ENCODE peak calls at places on chromosomes 3 and 15, in six cellular contexts. One of them, this sample, is unnamed.

GRCh38 chr3:9397911-9398714 is 698 bp downstream of the SETD5 start:
- DNase-seq in iPS DF 6.9: no peak
- DNase-seq in fibroblast of the aortic adventitia: peak; percentile 57
- DNase-seq in cardiac muscle cell: peak; percentile 54
- DNase-seq in AG04449: no peak
- DNase-seq in heart left ventricle: peak; percentile 60
- DNase-seq in this sample: no peak

GRCh38 chr15:34043391-34043790 is 4.4 kb upstream of the AVEN start:
- DNase-seq in iPS DF 6.9: no peak
- DNase-seq in fibroblast of the aortic adventitia: no peak
- DNase-seq in cardiac muscle cell: peak; percentile 40
- DNase-seq in AG04449: no peak
- DNase-seq in heart left ventricle: no peak
- DNase-seq in this sample: no peak

GRCh38 chr15:75785771-75786563 is 57.3 kb upstream of the UBE2Q2 start:
- DNase-seq in iPS DF 6.9: no peak
- DNase-seq in fibroblast of the aortic adventitia: no peak
- DNase-seq in cardiac muscle cell: peak; percentile 21
- DNase-seq in AG04449: no peak
- DNase-seq in heart left ventricle: no peak
- DNase-seq in this sample: no peak

GRCh38 chr3:135966349-135966695 is 794 bp downstream of the PPP2R3A start:
- DNase-seq in iPS DF 6.9: no peak
- DNase-seq in fibroblast of the aortic adventitia: peak; percentile 45
- DNase-seq in cardiac muscle cell: peak; percentile 54
- DNase-seq in AG04449: no peak
- DNase-seq in heart left ventricle: no peak
- DNase-seq in this sample: no peak

GRCh38 chr3:119580148-119580760 is 962 bp downstream of the ADPRH start:
- DNase-seq in iPS DF 6.9: no peak
- DNase-seq in fibroblast of the aortic adventitia: no peak
- DNase-seq in cardiac muscle cell: peak; percentile 58
- DNase-seq in AG04449: no peak
- DNase-seq in heart left ventricle: no peak
- DNase-seq in this sample: no peak

GRCh38 chr3:179954226-179954870 is 82.4 kb downstream of the PEX5L start:
- DNase-seq in iPS DF 6.9: no peak
- DNase-seq in fibroblast of the aortic adventitia: no peak
- DNase-seq in cardiac muscle cell: no peak
- DNase-seq in AG04449: no peak
- DNase-seq in heart left ventricle: no peak
- DNase-seq in this sample: no peak

GRCh38 chr3:30356901-30357753 is 249.3 kb upstream of the TGFBR2 start:
- DNase-seq in iPS DF 6.9: no peak
- DNase-seq in fibroblast of the aortic adventitia: no peak
- DNase-seq in cardiac muscle cell: no peak
- DNase-seq in AG04449: no peak
- DNase-seq in heart left ventricle: no peak
- DNase-seq in this sample: no peak

GRCh38 chr15:52760562-52760961 is 29.6 kb downstream of the ONECUT1 start:
- DNase-seq in iPS DF 6.9: no peak
- DNase-seq in fibroblast of the aortic adventitia: no peak
- DNase-seq in cardiac muscle cell: no peak
- DNase-seq in AG04449: no peak
- DNase-seq in heart left ventricle: no peak
- DNase-seq in this sample: no peak

GRCh38 chr3:45498532-45498931 is 96.0 kb upstream of the LIMD1 start:
- DNase-seq in iPS DF 6.9: no peak
- DNase-seq in fibroblast of the aortic adventitia: no peak
- DNase-seq in cardiac muscle cell: no peak
- DNase-seq in AG04449: no peak
- DNase-seq in heart left ventricle: no peak
- DNase-seq in this sample: no peak

GRCh38 chr3:101414121-101414520 is 93.7 kb upstream of the IMPG2 start:
- DNase-seq in iPS DF 6.9: no peak
- DNase-seq in fibroblast of the aortic adventitia: no peak
- DNase-seq in cardiac muscle cell: no peak
- DNase-seq in AG04449: no peak
- DNase-seq in heart left ventricle: no peak
- DNase-seq in this sample: no peak

GRCh38 chr3:12117473-12117872 is 41.2 kb downstream of the TIMP4 start:
- DNase-seq in iPS DF 6.9: no peak
- DNase-seq in fibroblast of the aortic adventitia: no peak
- DNase-seq in cardiac muscle cell: no peak
- DNase-seq in AG04449: no peak
- DNase-seq in heart left ventricle: no peak
- DNase-seq in this sample: no peak

GRCh38 chr3:133928903-133929607 is 33.4 kb upstream of the RAB6B start:
- DNase-seq in iPS DF 6.9: no peak
- DNase-seq in fibroblast of the aortic adventitia: no peak
- DNase-seq in cardiac muscle cell: no peak
- DNase-seq in AG04449: no peak
- DNase-seq in heart left ventricle: no peak
- DNase-seq in this sample: no peak

GRCh38 chr15:85711590-85712192 is 83.0 kb downstream of the KLHL25 start:
- DNase-seq in iPS DF 6.9: no peak
- DNase-seq in fibroblast of the aortic adventitia: peak; percentile 22
- DNase-seq in cardiac muscle cell: no peak
- DNase-seq in AG04449: no peak
- DNase-seq in heart left ventricle: no peak
- DNase-seq in this sample: no peak

GRCh38 chr3:146250449-146251382 is at the start of gene PLSCR4:
- DNase-seq in iPS DF 6.9: no peak
- DNase-seq in fibroblast of the aortic adventitia: peak; percentile 88
- DNase-seq in cardiac muscle cell: peak; percentile 97
- DNase-seq in AG04449: no peak
- DNase-seq in heart left ventricle: peak; percentile 91
- DNase-seq in this sample: no peak

GRCh38 chr15:76185716-76186115 is 125.6 kb downstream of the ETFA start:
- DNase-seq in iPS DF 6.9: peak; percentile 61
- DNase-seq in fibroblast of the aortic adventitia: peak; percentile 85
- DNase-seq in cardiac muscle cell: peak; percentile 82
- DNase-seq in AG04449: no peak
- DNase-seq in heart left ventricle: no peak
- DNase-seq in this sample: no peak

GRCh38 chr15:78018445-78018844 is 59.1 kb downstream of the TBC1D2B start:
- DNase-seq in iPS DF 6.9: no peak
- DNase-seq in fibroblast of the aortic adventitia: no peak
- DNase-seq in cardiac muscle cell: no peak
- DNase-seq in AG04449: no peak
- DNase-seq in heart left ventricle: no peak
- DNase-seq in this sample: no peak

GRCh38 chr15:48940508-48940907 is 23.2 kb downstream of the SHC4 start:
- DNase-seq in iPS DF 6.9: no peak
- DNase-seq in fibroblast of the aortic adventitia: peak; percentile 95
- DNase-seq in cardiac muscle cell: peak; percentile 88
- DNase-seq in AG04449: peak; percentile 92
- DNase-seq in heart left ventricle: no peak
- DNase-seq in this sample: peak; percentile 96

GRCh38 chr3:161031134-161031533 is 74.0 kb downstream of the B3GALNT1 start:
- DNase-seq in iPS DF 6.9: no peak
- DNase-seq in fibroblast of the aortic adventitia: no peak
- DNase-seq in cardiac muscle cell: no peak
- DNase-seq in AG04449: no peak
- DNase-seq in heart left ventricle: no peak
- DNase-seq in this sample: no peak

GRCh38 chr3:40120816-40121215 is 188.7 kb upstream of the EIF1B start:
- DNase-seq in iPS DF 6.9: no peak
- DNase-seq in fibroblast of the aortic adventitia: peak; percentile 73
- DNase-seq in cardiac muscle cell: peak; percentile 45
- DNase-seq in AG04449: no peak
- DNase-seq in heart left ventricle: no peak
- DNase-seq in this sample: no peak

GRCh38 chr3:113261996-113262665 is 50.8 kb downstream of the BOC start:
- DNase-seq in iPS DF 6.9: no peak
- DNase-seq in fibroblast of the aortic adventitia: peak; percentile 83
- DNase-seq in cardiac muscle cell: peak; percentile 72
- DNase-seq in AG04449: no peak
- DNase-seq in heart left ventricle: no peak
- DNase-seq in this sample: no peak

GRCh38 chr15:72285402-72285801 is 13.0 kb upstream of the PARP6 start:
- DNase-seq in iPS DF 6.9: no peak
- DNase-seq in fibroblast of the aortic adventitia: no peak
- DNase-seq in cardiac muscle cell: no peak
- DNase-seq in AG04449: no peak
- DNase-seq in heart left ventricle: no peak
- DNase-seq in this sample: no peak

GRCh38 chr15:100869151-100869999 is 10.3 kb upstream of the ALDH1A3 start:
- DNase-seq in iPS DF 6.9: no peak
- DNase-seq in fibroblast of the aortic adventitia: no peak
- DNase-seq in cardiac muscle cell: no peak
- DNase-seq in AG04449: no peak
- DNase-seq in heart left ventricle: no peak
- DNase-seq in this sample: no peak

GRCh38 chr3:155960060-155960459 is 89.6 kb downstream of the GMPS start:
- DNase-seq in iPS DF 6.9: no peak
- DNase-seq in fibroblast of the aortic adventitia: peak; percentile 94
- DNase-seq in cardiac muscle cell: peak; percentile 85
- DNase-seq in AG04449: peak; percentile 23
- DNase-seq in heart left ventricle: no peak
- DNase-seq in this sample: no peak

GRCh38 chr15:93826798-93827197 is 404.6 kb upstream of the MCTP2 start:
- DNase-seq in iPS DF 6.9: no peak
- DNase-seq in fibroblast of the aortic adventitia: no peak
- DNase-seq in cardiac muscle cell: no peak
- DNase-seq in AG04449: no peak
- DNase-seq in heart left ventricle: no peak
- DNase-seq in this sample: no peak

GRCh38 chr3:181250714-181251113 is 261.2 kb upstream of the DNAJC19 start:
- DNase-seq in iPS DF 6.9: no peak
- DNase-seq in fibroblast of the aortic adventitia: no peak
- DNase-seq in cardiac muscle cell: no peak
- DNase-seq in AG04449: no peak
- DNase-seq in heart left ventricle: no peak
- DNase-seq in this sample: no peak

DNA sequence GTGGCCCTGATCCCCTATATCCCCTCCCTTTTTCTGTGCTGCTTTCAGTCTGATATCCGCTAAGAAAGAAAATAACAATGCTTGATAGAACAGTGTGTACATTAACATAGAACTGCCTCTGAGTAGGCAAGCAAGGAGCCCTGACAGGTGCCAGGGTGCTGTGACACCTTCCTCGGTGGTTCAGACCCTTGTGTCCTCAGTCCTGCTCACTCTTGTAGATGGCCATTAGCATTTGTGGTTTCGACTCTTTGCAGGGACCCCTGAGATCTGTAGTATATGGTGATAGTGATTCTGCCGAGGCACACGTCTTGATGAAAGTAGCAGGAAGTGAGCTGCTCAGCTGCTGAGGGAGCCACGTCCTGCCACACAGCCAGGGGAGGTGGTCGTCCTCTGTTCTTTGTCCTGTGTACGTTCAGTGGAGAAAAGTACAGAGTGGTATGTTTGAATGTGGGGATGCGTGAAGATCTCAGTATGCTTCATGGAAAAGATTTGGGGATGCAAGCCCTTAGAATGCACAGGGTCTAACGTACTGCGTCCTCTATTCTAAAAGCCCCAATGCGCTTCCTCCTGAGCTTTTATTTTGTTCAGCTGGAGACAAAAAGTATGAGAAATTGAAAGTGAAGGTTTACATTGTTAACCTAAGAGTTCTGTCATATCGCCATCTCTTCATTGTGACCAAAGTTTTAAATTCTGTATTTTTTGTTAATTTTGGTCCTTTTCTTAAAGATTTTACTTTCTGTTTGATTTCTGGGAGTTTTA is 35.4 kb downstream of the PXYLP1 start:
- DNase-seq in iPS DF 6.9: no peak
- DNase-seq in fibroblast of the aortic adventitia: no peak
- DNase-seq in cardiac muscle cell: no peak
- DNase-seq in AG04449: no peak
- DNase-seq in heart left ventricle: no peak
- DNase-seq in this sample: no peak
- H3K4me3 ChIP-seq in iPS DF 6.9: no peak overlapping the region
- H3K4me3 ChIP-seq in fibroblast of the aortic adventitia: no peak overlapping the region
- H3K4me3 ChIP-seq in cardiac muscle cell: no peak overlapping the region
- H3K4me3 ChIP-seq in AG04449: no peak overlapping the region
- H3K4me3 ChIP-seq in heart left ventricle: peak overlapping the region; percentile 47
- H3K4me3 ChIP-seq in this sample: no peak overlapping the region

DNA sequence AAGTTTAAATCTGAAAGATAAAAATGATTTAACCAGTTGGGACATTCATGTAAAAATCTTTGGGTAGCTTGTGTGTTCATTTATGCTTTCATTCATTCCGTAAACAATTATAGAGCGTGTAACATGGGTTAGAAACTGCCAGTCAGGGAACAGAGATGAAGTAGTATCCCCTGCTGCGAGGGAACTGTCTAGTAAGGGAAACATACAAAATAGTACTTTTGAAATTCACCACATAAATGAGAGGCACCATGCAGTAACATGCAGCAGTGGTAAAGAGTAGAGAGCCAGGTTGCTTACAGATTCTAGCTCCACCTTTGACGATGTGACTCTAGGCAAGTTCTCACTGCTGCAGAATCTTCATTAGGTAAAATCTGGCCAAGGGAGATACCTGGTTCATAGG is 921 bp downstream of the DZIP3 start:
- DNase-seq in iPS DF 6.9: no peak
- DNase-seq in fibroblast of the aortic adventitia: no peak
- DNase-seq in cardiac muscle cell: no peak
- DNase-seq in AG04449: no peak
- DNase-seq in heart left ventricle: no peak
- DNase-seq in this sample: no peak
- H3K4me3 ChIP-seq in iPS DF 6.9: peak overlapping the region; percentile 2
- H3K4me3 ChIP-seq in fibroblast of the aortic adventitia: peak overlapping the region; percentile 91
- H3K4me3 ChIP-seq in cardiac muscle cell: peak overlapping the region; percentile 55
- H3K4me3 ChIP-seq in AG04449: peak overlapping the region; percentile 96
- H3K4me3 ChIP-seq in heart left ventricle: peak overlapping the region; percentile 83
- H3K4me3 ChIP-seq in this sample: peak overlapping the region; percentile 79

GRCh38 chr15:57323806-57324589 is 52.3 kb upstream of the CGNL1 start:
- DNase-seq in iPS DF 6.9: no peak
- DNase-seq in fibroblast of the aortic adventitia: no peak
- DNase-seq in cardiac muscle cell: no peak
- DNase-seq in AG04449: no peak
- DNase-seq in heart left ventricle: no peak
- DNase-seq in this sample: peak; percentile 45
- H3K4me3 ChIP-seq in iPS DF 6.9: no peak overlapping the region
- H3K4me3 ChIP-seq in fibroblast of the aortic adventitia: no peak overlapping the region
- H3K4me3 ChIP-seq in cardiac muscle cell: no peak overlapping the region
- H3K4me3 ChIP-seq in AG04449: no peak overlapping the region
- H3K4me3 ChIP-seq in heart left ventricle: no peak overlapping the region
- H3K4me3 ChIP-seq in this sample: peak overlapping the region; percentile 2

DNA sequence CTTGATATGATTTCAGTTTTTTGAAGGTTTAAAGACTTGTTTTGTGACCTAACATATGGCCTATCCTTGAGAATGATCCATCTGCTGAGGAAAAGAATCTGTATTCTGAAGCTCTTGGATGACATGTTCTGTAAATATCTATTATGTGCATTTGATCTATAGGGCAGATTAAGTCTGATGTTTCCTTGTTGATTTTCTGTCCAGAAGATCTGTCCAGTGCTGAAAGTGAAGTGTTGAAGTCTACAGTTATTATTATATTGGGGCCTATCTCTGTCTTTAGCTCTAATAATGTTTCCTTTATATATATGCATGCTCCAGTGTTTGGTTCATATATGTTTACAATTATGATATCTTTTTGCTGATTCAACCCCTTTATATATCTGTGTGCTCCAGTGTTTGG is 362.8 kb downstream of the EPHA6 start:
- DNase-seq in iPS DF 6.9: no peak
- DNase-seq in fibroblast of the aortic adventitia: no peak
- DNase-seq in cardiac muscle cell: no peak
- DNase-seq in AG04449: no peak
- DNase-seq in heart left ventricle: no peak
- DNase-seq in this sample: no peak
- H3K4me3 ChIP-seq in iPS DF 6.9: no peak overlapping the region
- H3K4me3 ChIP-seq in fibroblast of the aortic adventitia: no peak overlapping the region
- H3K4me3 ChIP-seq in cardiac muscle cell: no peak overlapping the region
- H3K4me3 ChIP-seq in AG04449: no peak overlapping the region
- H3K4me3 ChIP-seq in heart left ventricle: no peak overlapping the region
- H3K4me3 ChIP-seq in this sample: no peak overlapping the region

GRCh38 chr15:68512052-68512451 is 66.7 kb upstream of the CORO2B start:
- DNase-seq in iPS DF 6.9: no peak
- DNase-seq in fibroblast of the aortic adventitia: no peak
- DNase-seq in cardiac muscle cell: no peak
- DNase-seq in AG04449: no peak
- DNase-seq in heart left ventricle: no peak
- DNase-seq in this sample: no peak
- H3K4me3 ChIP-seq in iPS DF 6.9: no peak overlapping the region
- H3K4me3 ChIP-seq in fibroblast of the aortic adventitia: no peak overlapping the region
- H3K4me3 ChIP-seq in cardiac muscle cell: no peak overlapping the region
- H3K4me3 ChIP-seq in AG04449: no peak overlapping the region
- H3K4me3 ChIP-seq in heart left ventricle: no peak overlapping the region
- H3K4me3 ChIP-seq in this sample: no peak overlapping the region

This sample was measured in HFF-Myc.